ENCODE peak calls at places on chromosomes 2 and 18, in four cellular contexts. One of them, this sample, is unnamed.

GRCh38 chr2:168490015-168490874 is 34.2 kb downstream of the CERS6 start:
- DNase-seq in HepG2: peak
- DNase-seq in H1: no peak
- DNase-seq in GM12878: peak
- DNase-seq in this sample: no peak

GRCh38 chr2:238921681-238922319 is 73.9 kb downstream of the TWIST2 start:
- DNase-seq in HepG2: no peak
- DNase-seq in H1: no peak
- DNase-seq in GM12878: no peak
- DNase-seq in this sample: no peak

GRCh38 chr2:240410808-240411207 is 24.7 kb upstream of the GPC1 start:
- DNase-seq in HepG2: no peak
- DNase-seq in H1: no peak
- DNase-seq in GM12878: no peak
- DNase-seq in this sample: no peak

GRCh38 chr2:112814278-112814677 is 22.3 kb downstream of the IL1B start:
- DNase-seq in HepG2: peak
- DNase-seq in H1: peak
- DNase-seq in GM12878: no peak
- DNase-seq in this sample: no peak

GRCh38 chr2:79082987-79083386 is 4.8 kb downstream of the REG1B start:
- DNase-seq in HepG2: no peak
- DNase-seq in H1: no peak
- DNase-seq in GM12878: no peak
- DNase-seq in this sample: no peak

GRCh38 chr2:204914708-204915107 is 369.4 kb downstream of the PARD3B start:
- DNase-seq in HepG2: no peak
- DNase-seq in H1: no peak
- DNase-seq in GM12878: no peak
- DNase-seq in this sample: no peak

GRCh38 chr2:130836501-130837174 is at the start of gene ARHGEF4:
- DNase-seq in HepG2: no peak
- DNase-seq in H1: no peak
- DNase-seq in GM12878: no peak
- DNase-seq in this sample: peak

GRCh38 chr18:79685971-79686370 is 6.4 kb downstream of the CTDP1 start:
- DNase-seq in HepG2: no peak
- DNase-seq in H1: no peak
- DNase-seq in GM12878: no peak
- DNase-seq in this sample: no peak

GRCh38 chr2:9539530-9539929 is 16.1 kb downstream of the ADAM17 start:
- DNase-seq in HepG2: no peak
- DNase-seq in H1: no peak
- DNase-seq in GM12878: no peak
- DNase-seq in this sample: no peak

GRCh38 chr2:66506265-66506664 is 71.3 kb downstream of the MEIS1 start:
- DNase-seq in HepG2: no peak
- DNase-seq in H1: no peak
- DNase-seq in GM12878: no peak
- DNase-seq in this sample: no peak

GRCh38 chr2:204110250-204111183 is 174.0 kb downstream of the ICOS start:
- DNase-seq in HepG2: no peak
- DNase-seq in H1: no peak
- DNase-seq in GM12878: no peak
- DNase-seq in this sample: no peak

GRCh38 chr2:62461707-62462106 is 44.3 kb downstream of the TMEM17 start:
- DNase-seq in HepG2: no peak
- DNase-seq in H1: no peak
- DNase-seq in GM12878: no peak
- DNase-seq in this sample: no peak

GRCh38 chr2:134900151-134900550 is 18.5 kb upstream of the CCNT2 start:
- DNase-seq in HepG2: no peak
- DNase-seq in H1: no peak
- DNase-seq in GM12878: no peak
- DNase-seq in this sample: no peak

GRCh38 chr2:163604941-163605555 is 130.8 kb downstream of the FIGN start:
- DNase-seq in HepG2: no peak
- DNase-seq in H1: no peak
- DNase-seq in GM12878: no peak
- DNase-seq in this sample: no peak

GRCh38 chr2:216570357-216570756 is 62.9 kb upstream of the IGFBP2 start:
- DNase-seq in HepG2: no peak
- DNase-seq in H1: no peak
- DNase-seq in GM12878: no peak
- DNase-seq in this sample: no peak

GRCh38 chr2:61878756-61879155 is 9.7 kb downstream of the CCT4 start:
- DNase-seq in HepG2: no peak
- DNase-seq in H1: no peak
- DNase-seq in GM12878: no peak
- DNase-seq in this sample: no peak

GRCh38 chr2:158773121-158773520 is 22.0 kb upstream of the DAPL1 start:
- DNase-seq in HepG2: no peak
- DNase-seq in H1: no peak
- DNase-seq in GM12878: no peak
- DNase-seq in this sample: no peak

GRCh38 chr18:36851202-36851590 is 22.3 kb downstream of the KIAA1328 start:
- DNase-seq in HepG2: no peak
- DNase-seq in H1: no peak
- DNase-seq in GM12878: no peak
- DNase-seq in this sample: no peak

GRCh38 chr2:200408428-200409311 is 101.2 kb downstream of the KCTD18 start:
- DNase-seq in HepG2: peak
- DNase-seq in H1: no peak
- DNase-seq in GM12878: no peak
- DNase-seq in this sample: no peak

GRCh38 chr2:200403794-200404193 is 97.3 kb downstream of the SPATS2L start:
- DNase-seq in HepG2: peak
- DNase-seq in H1: no peak
- DNase-seq in GM12878: no peak
- DNase-seq in this sample: no peak

GRCh38 chr2:200405599-200406298 is 99.3 kb downstream of the SPATS2L start:
- DNase-seq in HepG2: peak
- DNase-seq in H1: no peak
- DNase-seq in GM12878: no peak
- DNase-seq in this sample: no peak

GRCh38 chr2:200404615-200405014 is 98.1 kb downstream of the SPATS2L start:
- DNase-seq in HepG2: no peak
- DNase-seq in H1: no peak
- DNase-seq in GM12878: no peak
- DNase-seq in this sample: no peak

GRCh38 chr2:200406379-200406778 is 99.9 kb downstream of the SPATS2L start:
- DNase-seq in HepG2: peak
- DNase-seq in H1: no peak
- DNase-seq in GM12878: no peak
- DNase-seq in this sample: no peak
- TF ChIP-seq SUZ12 in HepG2: no peak
- TF ChIP-seq SUZ12 in H1: no peak
- TF ChIP-seq SUZ12 in GM12878: no peak
- TF ChIP-seq SUZ12 in this sample: no peak

GRCh38 chr2:29259221-29259620 is 144.0 kb downstream of the CLIP4 start:
- DNase-seq in HepG2: no peak
- DNase-seq in H1: no peak
- DNase-seq in GM12878: no peak
- DNase-seq in this sample: no peak
- TF ChIP-seq SP1 in HepG2: no peak
- TF ChIP-seq SP1 in H1: no peak
- TF ChIP-seq SP1 in GM12878: no peak
- TF ChIP-seq SP1 in this sample: no peak

GRCh38 chr2:219245148-219245898 is at the start of the genes GLB1L and STK16:
- DNase-seq in HepG2: peak
- DNase-seq in H1: no peak
- DNase-seq in GM12878: peak
- DNase-seq in this sample: peak

GRCh38 chr2:219243291-219243761 is 1.9 kb downstream of the GLB1L start:
- DNase-seq in HepG2: no peak
- DNase-seq in H1: no peak
- DNase-seq in GM12878: no peak
- DNase-seq in this sample: no peak

GRCh38 chr2:219246559-219246958 is 1.3 kb downstream of the STK16 start:
- DNase-seq in HepG2: no peak
- DNase-seq in H1: no peak
- DNase-seq in GM12878: no peak
- DNase-seq in this sample: no peak

GRCh38 chr2:219245899-219246230 is 586 bp downstream of the STK16 start:
- DNase-seq in HepG2: no peak
- DNase-seq in H1: no peak
- DNase-seq in GM12878: no peak
- DNase-seq in this sample: no peak

GRCh38 chr2:219244789-219245147 is 476 bp downstream of the GLB1L start:
- DNase-seq in HepG2: no peak
- DNase-seq in H1: no peak
- DNase-seq in GM12878: no peak
- DNase-seq in this sample: no peak
- TF ChIP-seq SUZ12 in HepG2: no peak
- TF ChIP-seq SUZ12 in H1: no peak
- TF ChIP-seq SUZ12 in GM12878: no peak
- TF ChIP-seq SUZ12 in this sample: no peak

GRCh38 chr2:96878796-96879544 is 9.1 kb upstream of the SEMA4C start:
- DNase-seq in HepG2: no peak
- DNase-seq in H1: no peak
- DNase-seq in GM12878: no peak
- DNase-seq in this sample: no peak
- TF ChIP-seq SP1 in HepG2: no peak
- TF ChIP-seq SP1 in H1: no peak
- TF ChIP-seq SP1 in GM12878: no peak
- TF ChIP-seq SP1 in this sample: no peak

DNA sequence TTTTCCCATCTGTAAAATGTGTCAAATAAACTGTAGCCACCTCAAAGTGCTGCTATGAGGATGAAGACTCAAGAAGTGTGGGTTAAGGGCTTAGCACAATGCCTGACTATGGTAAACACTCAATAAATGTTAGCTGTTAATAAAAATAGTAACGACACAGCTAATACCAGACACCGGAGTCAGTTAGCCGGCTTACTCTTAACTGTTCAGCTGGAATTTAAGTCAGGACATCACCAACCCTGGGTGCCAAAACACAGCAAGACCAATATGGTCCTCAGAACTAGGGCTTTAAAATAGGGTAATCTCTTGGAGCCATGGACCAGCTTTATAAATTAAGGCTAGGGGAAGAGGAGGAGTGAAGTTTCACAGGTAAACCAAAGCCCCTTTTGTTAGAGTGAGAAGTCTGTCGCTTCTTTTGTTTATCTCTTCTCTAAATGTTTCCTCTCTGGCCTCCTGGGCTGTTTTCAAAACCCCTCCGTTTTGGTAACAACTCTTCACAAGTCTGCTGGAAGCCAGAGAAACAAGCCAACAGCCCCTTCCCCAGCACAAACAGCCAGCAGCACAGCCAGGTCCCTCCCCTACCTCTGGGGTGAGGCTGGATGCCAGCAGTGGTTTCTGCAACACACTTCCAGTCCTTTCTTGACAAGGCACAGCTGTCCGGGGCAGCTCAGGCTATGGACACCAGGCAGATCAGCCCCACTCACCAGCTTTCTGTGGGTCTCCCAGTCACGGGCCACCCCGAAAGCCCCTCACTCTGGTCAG is 13.8 kb upstream of the FZD7 start:
- DNase-seq in HepG2: no peak
- DNase-seq in H1: no peak
- DNase-seq in GM12878: no peak
- DNase-seq in this sample: no peak
- TF ChIP-seq SUZ12 in HepG2: no peak
- TF ChIP-seq SUZ12 in H1: no peak
- TF ChIP-seq SUZ12 in GM12878: no peak
- TF ChIP-seq SUZ12 in this sample: no peak

DNA sequence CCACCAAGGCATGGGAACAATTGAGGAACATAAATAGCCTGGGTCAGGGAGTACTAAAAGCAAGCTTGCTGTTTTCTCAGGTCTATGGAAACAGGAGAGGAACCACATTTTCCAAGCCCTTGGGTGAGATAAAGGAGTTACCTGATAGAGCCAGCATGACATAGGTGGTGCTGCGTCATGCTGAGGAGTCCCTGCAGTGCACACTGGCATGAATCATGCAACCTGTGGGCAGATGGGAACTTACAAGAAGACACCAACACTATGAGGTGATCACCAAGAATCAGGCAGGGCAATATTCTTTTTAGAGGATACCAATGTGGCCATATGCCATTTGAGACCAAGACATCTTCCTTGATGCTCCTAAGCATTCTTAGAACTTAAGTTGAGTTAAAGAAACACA is 531.8 kb downstream of the ZEB2 start:
- DNase-seq in HepG2: no peak
- DNase-seq in H1: no peak
- DNase-seq in GM12878: no peak
- DNase-seq in this sample: no peak
- TF ChIP-seq SP1 in HepG2: no peak
- TF ChIP-seq SP1 in H1: no peak
- TF ChIP-seq SP1 in GM12878: no peak
- TF ChIP-seq SP1 in this sample: no peak

DNA sequence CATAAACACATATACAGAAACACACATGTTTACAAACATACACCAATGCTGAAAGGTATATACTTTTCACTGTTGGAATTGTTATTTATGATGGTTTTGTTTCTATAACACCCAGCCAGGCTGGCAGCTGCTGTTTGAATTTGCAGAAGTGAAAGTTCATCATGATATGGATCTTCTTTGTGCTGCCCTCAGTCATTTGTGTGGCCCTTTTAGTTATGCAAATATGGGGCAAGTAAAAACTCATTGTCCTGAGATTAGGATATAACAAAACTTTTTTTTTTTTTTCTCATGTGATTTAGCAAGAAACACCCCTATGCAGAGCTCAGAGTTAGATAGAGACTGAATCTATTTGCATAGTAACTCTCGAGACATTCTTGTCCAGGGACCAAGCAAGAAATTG is 714.1 kb downstream of the KCNJ3 start:
- DNase-seq in HepG2: no peak
- DNase-seq in H1: no peak
- DNase-seq in GM12878: peak
- DNase-seq in this sample: no peak
- TF ChIP-seq SUZ12 in HepG2: no peak
- TF ChIP-seq SUZ12 in H1: no peak
- TF ChIP-seq SUZ12 in GM12878: no peak
- TF ChIP-seq SUZ12 in this sample: no peak

This sample was measured in HEK293T.